ENCODE peak calls at places on chromosomes 7 and 10, in five cellular contexts. One of them, this sample, is unnamed.

GRCh38 chr10:27783660-27784059 is 38.0 kb upstream of the MKX start:
- DNase-seq in NAMALWA: peak
- DNase-seq in omental fat pad: no peak
- DNase-seq in HT1080: peak
- DNase-seq in activated CD8-positive, alpha-beta T cell treated with anti-CD3 and anti-CD28 coated beads for 36 hours: peak
- DNase-seq in this sample: no peak

GRCh38 chr7:104855826-104856225 is 158.2 kb upstream of the KMT2E start:
- DNase-seq in NAMALWA: no peak
- DNase-seq in omental fat pad: no peak
- DNase-seq in HT1080: no peak
- DNase-seq in activated CD8-positive, alpha-beta T cell treated with anti-CD3 and anti-CD28 coated beads for 36 hours: no peak
- DNase-seq in this sample: no peak

GRCh38 chr7:89238156-89238555 is 442.6 kb upstream of the TEX47 start:
- DNase-seq in NAMALWA: no peak
- DNase-seq in omental fat pad: no peak
- DNase-seq in HT1080: peak
- DNase-seq in activated CD8-positive, alpha-beta T cell treated with anti-CD3 and anti-CD28 coated beads for 36 hours: no peak
- DNase-seq in this sample: peak

GRCh38 chr10:58909881-58910280 is 266.6 kb upstream of the PHYHIPL start:
- DNase-seq in NAMALWA: no peak
- DNase-seq in omental fat pad: no peak
- DNase-seq in HT1080: no peak
- DNase-seq in activated CD8-positive, alpha-beta T cell treated with anti-CD3 and anti-CD28 coated beads for 36 hours: no peak
- DNase-seq in this sample: no peak

GRCh38 chr10:31242902-31243301 is 76.1 kb upstream of the ZEB1 start:
- DNase-seq in NAMALWA: no peak
- DNase-seq in omental fat pad: no peak
- DNase-seq in HT1080: peak
- DNase-seq in activated CD8-positive, alpha-beta T cell treated with anti-CD3 and anti-CD28 coated beads for 36 hours: peak
- DNase-seq in this sample: peak

GRCh38 chr7:128738570-128739047 is 550 bp upstream of the CALU start:
- DNase-seq in NAMALWA: no peak
- DNase-seq in omental fat pad: no peak
- DNase-seq in HT1080: no peak
- DNase-seq in activated CD8-positive, alpha-beta T cell treated with anti-CD3 and anti-CD28 coated beads for 36 hours: peak
- DNase-seq in this sample: peak

GRCh38 chr7:152594801-152595200 is 81.1 kb downstream of the XRCC2 start:
- DNase-seq in NAMALWA: no peak
- DNase-seq in omental fat pad: no peak
- DNase-seq in HT1080: no peak
- DNase-seq in activated CD8-positive, alpha-beta T cell treated with anti-CD3 and anti-CD28 coated beads for 36 hours: no peak
- DNase-seq in this sample: no peak

GRCh38 chr10:127151981-127152699 is 44.3 kb downstream of the INSYN2A start:
- DNase-seq in NAMALWA: no peak
- DNase-seq in omental fat pad: no peak
- DNase-seq in HT1080: peak
- DNase-seq in activated CD8-positive, alpha-beta T cell treated with anti-CD3 and anti-CD28 coated beads for 36 hours: no peak
- DNase-seq in this sample: no peak

GRCh38 chr10:101748496-101748895 is 27.4 kb downstream of the FGF8 start:
- DNase-seq in NAMALWA: no peak
- DNase-seq in omental fat pad: no peak
- DNase-seq in HT1080: no peak
- DNase-seq in activated CD8-positive, alpha-beta T cell treated with anti-CD3 and anti-CD28 coated beads for 36 hours: no peak
- DNase-seq in this sample: no peak

GRCh38 chr7:75695036-75695435 is 43.7 kb downstream of the HIP1 start:
- DNase-seq in NAMALWA: no peak
- DNase-seq in omental fat pad: no peak
- DNase-seq in HT1080: no peak
- DNase-seq in activated CD8-positive, alpha-beta T cell treated with anti-CD3 and anti-CD28 coated beads for 36 hours: no peak
- DNase-seq in this sample: no peak

GRCh38 chr7:143490719-143491306 is 13.1 kb downstream of the TAS2R41 start:
- DNase-seq in NAMALWA: peak
- DNase-seq in omental fat pad: no peak
- DNase-seq in HT1080: peak
- DNase-seq in activated CD8-positive, alpha-beta T cell treated with anti-CD3 and anti-CD28 coated beads for 36 hours: peak
- DNase-seq in this sample: peak

GRCh38 chr7:120733143-120733542 is 124.8 kb downstream of the TSPAN12 start:
- DNase-seq in NAMALWA: no peak
- DNase-seq in omental fat pad: no peak
- DNase-seq in HT1080: peak
- DNase-seq in activated CD8-positive, alpha-beta T cell treated with anti-CD3 and anti-CD28 coated beads for 36 hours: no peak
- DNase-seq in this sample: peak

GRCh38 chr7:137994091-137994688 is 7.7 kb downstream of the CREB3L2 start:
- DNase-seq in NAMALWA: no peak
- DNase-seq in omental fat pad: no peak
- DNase-seq in HT1080: no peak
- DNase-seq in activated CD8-positive, alpha-beta T cell treated with anti-CD3 and anti-CD28 coated beads for 36 hours: no peak
- DNase-seq in this sample: peak

GRCh38 chr7:52030722-52031121 is 714.1 kb upstream of the COBL start:
- DNase-seq in NAMALWA: no peak
- DNase-seq in omental fat pad: no peak
- DNase-seq in HT1080: no peak
- DNase-seq in activated CD8-positive, alpha-beta T cell treated with anti-CD3 and anti-CD28 coated beads for 36 hours: no peak
- DNase-seq in this sample: no peak

GRCh38 chr10:98511861-98512260 is 65.1 kb upstream of the HPS1 start:
- DNase-seq in NAMALWA: no peak
- DNase-seq in omental fat pad: no peak
- DNase-seq in HT1080: no peak
- DNase-seq in activated CD8-positive, alpha-beta T cell treated with anti-CD3 and anti-CD28 coated beads for 36 hours: no peak
- DNase-seq in this sample: no peak

GRCh38 chr7:80890839-80891544 is 27.9 kb downstream of the SEMA3C start:
- DNase-seq in NAMALWA: no peak
- DNase-seq in omental fat pad: no peak
- DNase-seq in HT1080: no peak
- DNase-seq in activated CD8-positive, alpha-beta T cell treated with anti-CD3 and anti-CD28 coated beads for 36 hours: no peak
- DNase-seq in this sample: no peak

GRCh38 chr10:103333934-103334520 is 16.9 kb downstream of the PCGF6 start:
- DNase-seq in NAMALWA: peak
- DNase-seq in omental fat pad: no peak
- DNase-seq in HT1080: no peak
- DNase-seq in activated CD8-positive, alpha-beta T cell treated with anti-CD3 and anti-CD28 coated beads for 36 hours: no peak
- DNase-seq in this sample: peak

GRCh38 chr7:39733881-39734571 is 110.7 kb downstream of the RALA start:
- DNase-seq in NAMALWA: peak
- DNase-seq in omental fat pad: no peak
- DNase-seq in HT1080: peak
- DNase-seq in activated CD8-positive, alpha-beta T cell treated with anti-CD3 and anti-CD28 coated beads for 36 hours: peak
- DNase-seq in this sample: peak

GRCh38 chr10:31011017-31011659 is 20.5 kb downstream of the ZNF438 start:
- DNase-seq in NAMALWA: no peak
- DNase-seq in omental fat pad: no peak
- DNase-seq in HT1080: peak
- DNase-seq in activated CD8-positive, alpha-beta T cell treated with anti-CD3 and anti-CD28 coated beads for 36 hours: no peak
- DNase-seq in this sample: no peak

GRCh38 chr10:60336901-60337630 is 52.6 kb downstream of the ANK3 start:
- DNase-seq in NAMALWA: no peak
- DNase-seq in omental fat pad: no peak
- DNase-seq in HT1080: no peak
- DNase-seq in activated CD8-positive, alpha-beta T cell treated with anti-CD3 and anti-CD28 coated beads for 36 hours: no peak
- DNase-seq in this sample: peak

GRCh38 chr7:139647812-139648616 is 124.5 kb downstream of the CLEC2L start:
- DNase-seq in NAMALWA: no peak
- DNase-seq in omental fat pad: no peak
- DNase-seq in HT1080: no peak
- DNase-seq in activated CD8-positive, alpha-beta T cell treated with anti-CD3 and anti-CD28 coated beads for 36 hours: no peak
- DNase-seq in this sample: no peak

GRCh38 chr10:49271346-49271745 is 27.6 kb upstream of the C10orf71 start:
- DNase-seq in NAMALWA: no peak
- DNase-seq in omental fat pad: no peak
- DNase-seq in HT1080: no peak
- DNase-seq in activated CD8-positive, alpha-beta T cell treated with anti-CD3 and anti-CD28 coated beads for 36 hours: no peak
- DNase-seq in this sample: no peak

GRCh38 chr7:90763108-90763507 is 167.0 kb downstream of the CDK14 start:
- DNase-seq in NAMALWA: no peak
- DNase-seq in omental fat pad: no peak
- DNase-seq in HT1080: no peak
- DNase-seq in activated CD8-positive, alpha-beta T cell treated with anti-CD3 and anti-CD28 coated beads for 36 hours: no peak
- DNase-seq in this sample: no peak

GRCh38 chr7:35420657-35421056 is 166.8 kb upstream of the TBX20 start:
- DNase-seq in NAMALWA: no peak
- DNase-seq in omental fat pad: no peak
- DNase-seq in HT1080: no peak
- DNase-seq in activated CD8-positive, alpha-beta T cell treated with anti-CD3 and anti-CD28 coated beads for 36 hours: no peak
- DNase-seq in this sample: peak

GRCh38 chr7:158048569-158048968 is 539.1 kb downstream of the PTPRN2 start:
- DNase-seq in NAMALWA: no peak
- DNase-seq in omental fat pad: no peak
- DNase-seq in HT1080: no peak
- DNase-seq in activated CD8-positive, alpha-beta T cell treated with anti-CD3 and anti-CD28 coated beads for 36 hours: no peak
- DNase-seq in this sample: no peak

GRCh38 chr7:106022193-106022821 is 59.2 kb downstream of the CDHR3 start:
- DNase-seq in NAMALWA: peak
- DNase-seq in omental fat pad: no peak
- DNase-seq in HT1080: peak
- DNase-seq in activated CD8-positive, alpha-beta T cell treated with anti-CD3 and anti-CD28 coated beads for 36 hours: peak
- DNase-seq in this sample: no peak

GRCh38 chr7:10225265-10225664 is 748.4 kb upstream of the PHF14 start:
- DNase-seq in NAMALWA: no peak
- DNase-seq in omental fat pad: no peak
- DNase-seq in HT1080: peak
- DNase-seq in activated CD8-positive, alpha-beta T cell treated with anti-CD3 and anti-CD28 coated beads for 36 hours: no peak
- DNase-seq in this sample: no peak

GRCh38 chr7:25031007-25031406 is 51.0 kb upstream of the OSBPL3 start:
- DNase-seq in NAMALWA: no peak
- DNase-seq in omental fat pad: no peak
- DNase-seq in HT1080: no peak
- DNase-seq in activated CD8-positive, alpha-beta T cell treated with anti-CD3 and anti-CD28 coated beads for 36 hours: no peak
- DNase-seq in this sample: no peak

GRCh38 chr7:130823060-130823459 is 89.1 kb upstream of the KLF14 start:
- DNase-seq in NAMALWA: no peak
- DNase-seq in omental fat pad: no peak
- DNase-seq in HT1080: no peak
- DNase-seq in activated CD8-positive, alpha-beta T cell treated with anti-CD3 and anti-CD28 coated beads for 36 hours: no peak
- DNase-seq in this sample: peak

GRCh38 chr10:69247313-69247710 is 27.2 kb downstream of the HKDC1 start:
- DNase-seq in NAMALWA: no peak
- DNase-seq in omental fat pad: no peak
- DNase-seq in HT1080: no peak
- DNase-seq in activated CD8-positive, alpha-beta T cell treated with anti-CD3 and anti-CD28 coated beads for 36 hours: no peak
- DNase-seq in this sample: no peak

GRCh38 chr7:48899932-48900331 is 24.4 kb upstream of the CDC14C start:
- DNase-seq in NAMALWA: no peak
- DNase-seq in omental fat pad: no peak
- DNase-seq in HT1080: peak
- DNase-seq in activated CD8-positive, alpha-beta T cell treated with anti-CD3 and anti-CD28 coated beads for 36 hours: no peak
- DNase-seq in this sample: no peak

GRCh38 chr7:114644455-114644854 is 229.8 kb downstream of the FOXP2 start:
- DNase-seq in NAMALWA: no peak
- DNase-seq in omental fat pad: no peak
- DNase-seq in HT1080: no peak
- DNase-seq in activated CD8-positive, alpha-beta T cell treated with anti-CD3 and anti-CD28 coated beads for 36 hours: no peak
- DNase-seq in this sample: no peak

GRCh38 chr10:131485732-131486131 is 174.2 kb upstream of the TCERG1L start:
- DNase-seq in NAMALWA: no peak
- DNase-seq in omental fat pad: no peak
- DNase-seq in HT1080: no peak
- DNase-seq in activated CD8-positive, alpha-beta T cell treated with anti-CD3 and anti-CD28 coated beads for 36 hours: no peak
- DNase-seq in this sample: no peak